ENCODE peak calls at places on chromosome 15, in ten cellular contexts. One of them, this sample, is unnamed.
A peak's percentile ranks its signal among the peaks of the same experiment; 100 is the strongest.

GRCh38 chr15:40307421-40308165 is at the start of gene PLCB2:
- DNase-seq in uterus: no peak
- DNase-seq in transverse colon: peak; percentile 55
- DNase-seq in astrocyte of the spinal cord: no peak
- DNase-seq in psoas muscle: peak; percentile 69
- DNase-seq in AG04449: no peak
- DNase-seq in BJ: no peak
- DNase-seq in foreskin fibroblast: no peak
- DNase-seq in WERI-Rb-1: peak; percentile 95
- DNase-seq in choroid plexus epithelial cell: no peak
- DNase-seq in this sample: no peak

GRCh38 chr15:32718082-32718821 is 448 bp downstream of the GREM1 start:
- DNase-seq in transverse colon: peak; percentile 17
- DNase-seq in BJ: no peak
- DNase-seq in choroid plexus epithelial cell: peak; percentile 48
- DNase-seq in astrocyte of the spinal cord: peak; percentile 43
- DNase-seq in psoas muscle: no peak
- DNase-seq in WERI-Rb-1: peak; percentile 16
- DNase-seq in AG04449: no peak
- DNase-seq in foreskin fibroblast: peak; percentile 67
- DNase-seq in uterus: no peak
- DNase-seq in this sample: peak; percentile 55

GRCh38 chr15:94929282-94929681 is 697.9 kb downstream of the MCTP2 start:
- DNase-seq in uterus: no peak
- DNase-seq in psoas muscle: peak; percentile 36
- DNase-seq in astrocyte of the spinal cord: no peak
- DNase-seq in foreskin fibroblast: no peak
- DNase-seq in BJ: no peak
- DNase-seq in choroid plexus epithelial cell: no peak
- DNase-seq in WERI-Rb-1: no peak
- DNase-seq in transverse colon: no peak
- DNase-seq in AG04449: no peak
- DNase-seq in this sample: no peak

GRCh38 chr15:100849021-100849831 is 30.4 kb upstream of the ALDH1A3 start:
- DNase-seq in AG04449: no peak
- DNase-seq in WERI-Rb-1: no peak
- DNase-seq in foreskin fibroblast: peak; percentile 62
- DNase-seq in BJ: peak; percentile 8
- DNase-seq in choroid plexus epithelial cell: peak; percentile 39
- DNase-seq in uterus: peak; percentile 70
- DNase-seq in astrocyte of the spinal cord: peak; percentile 40
- DNase-seq in transverse colon: peak; percentile 72
- DNase-seq in psoas muscle: peak; percentile 74
- DNase-seq in this sample: peak; percentile 26

GRCh38 chr15:97998307-97999071 is 38.0 kb downstream of the ARRDC4 start:
- DNase-seq in WERI-Rb-1: no peak
- DNase-seq in astrocyte of the spinal cord: no peak
- DNase-seq in transverse colon: no peak
- DNase-seq in uterus: no peak
- DNase-seq in BJ: no peak
- DNase-seq in foreskin fibroblast: no peak
- DNase-seq in psoas muscle: no peak
- DNase-seq in choroid plexus epithelial cell: no peak
- DNase-seq in AG04449: no peak
- DNase-seq in this sample: no peak

GRCh38 chr15:38614621-38615020 is 50.0 kb upstream of the RASGRP1 start:
- DNase-seq in WERI-Rb-1: no peak
- DNase-seq in psoas muscle: no peak
- DNase-seq in transverse colon: no peak
- DNase-seq in AG04449: no peak
- DNase-seq in uterus: no peak
- DNase-seq in foreskin fibroblast: no peak
- DNase-seq in choroid plexus epithelial cell: no peak
- DNase-seq in BJ: no peak
- DNase-seq in astrocyte of the spinal cord: no peak
- DNase-seq in this sample: no peak

GRCh38 chr15:73593278-73594074 is 39.7 kb downstream of the NPTN start:
- DNase-seq in AG04449: no peak
- DNase-seq in psoas muscle: no peak
- DNase-seq in WERI-Rb-1: no peak
- DNase-seq in foreskin fibroblast: no peak
- DNase-seq in BJ: no peak
- DNase-seq in transverse colon: no peak
- DNase-seq in astrocyte of the spinal cord: peak; percentile 55
- DNase-seq in uterus: no peak
- DNase-seq in choroid plexus epithelial cell: peak; percentile 84
- DNase-seq in this sample: peak; percentile 73

GRCh38 chr15:57133127-57133968 is 214.9 kb downstream of the TCF12 start:
- DNase-seq in BJ: no peak
- DNase-seq in transverse colon: no peak
- DNase-seq in WERI-Rb-1: peak; percentile 87
- DNase-seq in choroid plexus epithelial cell: no peak
- DNase-seq in astrocyte of the spinal cord: peak; percentile 35
- DNase-seq in psoas muscle: peak; percentile 50
- DNase-seq in AG04449: no peak
- DNase-seq in foreskin fibroblast: peak; percentile 33
- DNase-seq in uterus: no peak
- DNase-seq in this sample: no peak

GRCh38 chr15:62847900-62848489 is 194.6 kb upstream of the TPM1 start:
- DNase-seq in AG04449: no peak
- DNase-seq in astrocyte of the spinal cord: peak; percentile 50
- DNase-seq in foreskin fibroblast: peak; percentile 76
- DNase-seq in BJ: no peak
- DNase-seq in psoas muscle: peak; percentile 86
- DNase-seq in choroid plexus epithelial cell: peak; percentile 79
- DNase-seq in transverse colon: peak; percentile 83
- DNase-seq in uterus: peak; percentile 76
- DNase-seq in WERI-Rb-1: peak; percentile 87
- DNase-seq in this sample: peak; percentile 50

GRCh38 chr15:100687532-100688215 is 85.3 kb downstream of the ASB7 start:
- DNase-seq in psoas muscle: peak; percentile 67
- DNase-seq in astrocyte of the spinal cord: peak; percentile 85
- DNase-seq in uterus: peak; percentile 66
- DNase-seq in WERI-Rb-1: no peak
- DNase-seq in AG04449: no peak
- DNase-seq in BJ: no peak
- DNase-seq in foreskin fibroblast: peak; percentile 84
- DNase-seq in transverse colon: no peak
- DNase-seq in choroid plexus epithelial cell: peak; percentile 82
- DNase-seq in this sample: peak; percentile 88

GRCh38 chr15:67063689-67064606 is 1.5 kb upstream of the SMAD3 start:
- DNase-seq in AG04449: no peak
- DNase-seq in choroid plexus epithelial cell: peak; percentile 78
- DNase-seq in astrocyte of the spinal cord: peak; percentile 71
- DNase-seq in BJ: no peak
- DNase-seq in uterus: no peak
- DNase-seq in transverse colon: peak; percentile 61
- DNase-seq in foreskin fibroblast: no peak
- DNase-seq in WERI-Rb-1: no peak
- DNase-seq in psoas muscle: peak; percentile 67
- DNase-seq in this sample: peak; percentile 43

GRCh38 chr15:52810346-52810745 is 20.2 kb upstream of the ONECUT1 start:
- DNase-seq in uterus: no peak
- DNase-seq in transverse colon: no peak
- DNase-seq in foreskin fibroblast: no peak
- DNase-seq in psoas muscle: no peak
- DNase-seq in WERI-Rb-1: no peak
- DNase-seq in astrocyte of the spinal cord: no peak
- DNase-seq in AG04449: no peak
- DNase-seq in choroid plexus epithelial cell: no peak
- DNase-seq in BJ: no peak
- DNase-seq in this sample: no peak

GRCh38 chr15:74252291-74253080 is 16.4 kb downstream of the CCDC33 start:
- DNase-seq in foreskin fibroblast: peak; percentile 46
- DNase-seq in psoas muscle: no peak
- DNase-seq in astrocyte of the spinal cord: peak; percentile 37
- DNase-seq in uterus: peak; percentile 26
- DNase-seq in BJ: no peak
- DNase-seq in AG04449: no peak
- DNase-seq in choroid plexus epithelial cell: peak; percentile 34
- DNase-seq in transverse colon: no peak
- DNase-seq in WERI-Rb-1: no peak
- DNase-seq in this sample: peak; percentile 66

GRCh38 chr15:29323557-29323956 is 53.9 kb upstream of the NSMCE3 start:
- DNase-seq in psoas muscle: no peak
- DNase-seq in WERI-Rb-1: no peak
- DNase-seq in AG04449: no peak
- DNase-seq in BJ: no peak
- DNase-seq in astrocyte of the spinal cord: no peak
- DNase-seq in uterus: no peak
- DNase-seq in foreskin fibroblast: no peak
- DNase-seq in choroid plexus epithelial cell: no peak
- DNase-seq in transverse colon: no peak
- DNase-seq in this sample: no peak

GRCh38 chr15:52318729-52319500 is 23.3 kb upstream of the MYO5C start:
- DNase-seq in AG04449: no peak
- DNase-seq in astrocyte of the spinal cord: no peak
- DNase-seq in uterus: no peak
- DNase-seq in foreskin fibroblast: peak; percentile 37
- DNase-seq in transverse colon: no peak
- DNase-seq in choroid plexus epithelial cell: no peak
- DNase-seq in psoas muscle: no peak
- DNase-seq in WERI-Rb-1: no peak
- DNase-seq in BJ: no peak
- DNase-seq in this sample: no peak

GRCh38 chr15:58777107-58777506 is 6.0 kb downstream of the MINDY2 start:
- DNase-seq in WERI-Rb-1: no peak
- DNase-seq in uterus: no peak
- DNase-seq in transverse colon: no peak
- DNase-seq in foreskin fibroblast: no peak
- DNase-seq in astrocyte of the spinal cord: no peak
- DNase-seq in choroid plexus epithelial cell: no peak
- DNase-seq in psoas muscle: no peak
- DNase-seq in AG04449: no peak
- DNase-seq in BJ: no peak
- DNase-seq in this sample: no peak
- H3K4me3 ChIP-seq in WERI-Rb-1: no peak overlapping the region
- H3K4me3 ChIP-seq in uterus: no peak overlapping the region
- H3K4me3 ChIP-seq in transverse colon: no peak overlapping the region
- H3K4me3 ChIP-seq in foreskin fibroblast: no peak overlapping the region
- H3K4me3 ChIP-seq in astrocyte of the spinal cord: no peak overlapping the region
- H3K4me3 ChIP-seq in choroid plexus epithelial cell: no peak overlapping the region
- H3K4me3 ChIP-seq in psoas muscle: no peak overlapping the region
- H3K4me3 ChIP-seq in AG04449: no peak overlapping the region
- H3K4me3 ChIP-seq in BJ: no peak overlapping the region
- H3K4me3 ChIP-seq in this sample: no peak overlapping the region

GRCh38 chr15:65918357-65918920 is 49.1 kb downstream of the RAB11A start:
- DNase-seq in psoas muscle: no peak
- DNase-seq in WERI-Rb-1: no peak
- DNase-seq in foreskin fibroblast: no peak
- DNase-seq in uterus: no peak
- DNase-seq in BJ: no peak
- DNase-seq in astrocyte of the spinal cord: no peak
- DNase-seq in transverse colon: no peak
- DNase-seq in choroid plexus epithelial cell: no peak
- DNase-seq in AG04449: no peak
- DNase-seq in this sample: peak; percentile 13

GRCh38 chr15:65916041-65916663 is 46.9 kb downstream of the RAB11A start:
- DNase-seq in transverse colon: no peak
- DNase-seq in BJ: no peak
- DNase-seq in WERI-Rb-1: no peak
- DNase-seq in astrocyte of the spinal cord: no peak
- DNase-seq in choroid plexus epithelial cell: no peak
- DNase-seq in psoas muscle: no peak
- DNase-seq in uterus: no peak
- DNase-seq in foreskin fibroblast: no peak
- DNase-seq in AG04449: no peak
- DNase-seq in this sample: no peak

GRCh38 chr15:65917936-65918335 is 48.6 kb downstream of the RAB11A start:
- DNase-seq in uterus: no peak
- DNase-seq in WERI-Rb-1: no peak
- DNase-seq in foreskin fibroblast: no peak
- DNase-seq in choroid plexus epithelial cell: no peak
- DNase-seq in astrocyte of the spinal cord: no peak
- DNase-seq in BJ: no peak
- DNase-seq in transverse colon: no peak
- DNase-seq in AG04449: no peak
- DNase-seq in psoas muscle: no peak
- DNase-seq in this sample: no peak

GRCh38 chr15:65916664-65917406 is 47.5 kb downstream of the RAB11A start:
- DNase-seq in uterus: peak; percentile 39
- DNase-seq in psoas muscle: peak; percentile 64
- DNase-seq in choroid plexus epithelial cell: peak; percentile 82
- DNase-seq in WERI-Rb-1: peak; percentile 89
- DNase-seq in foreskin fibroblast: peak; percentile 84
- DNase-seq in AG04449: peak; percentile 41
- DNase-seq in transverse colon: peak; percentile 13
- DNase-seq in BJ: no peak
- DNase-seq in astrocyte of the spinal cord: peak; percentile 65
- DNase-seq in this sample: peak; percentile 81

DNA sequence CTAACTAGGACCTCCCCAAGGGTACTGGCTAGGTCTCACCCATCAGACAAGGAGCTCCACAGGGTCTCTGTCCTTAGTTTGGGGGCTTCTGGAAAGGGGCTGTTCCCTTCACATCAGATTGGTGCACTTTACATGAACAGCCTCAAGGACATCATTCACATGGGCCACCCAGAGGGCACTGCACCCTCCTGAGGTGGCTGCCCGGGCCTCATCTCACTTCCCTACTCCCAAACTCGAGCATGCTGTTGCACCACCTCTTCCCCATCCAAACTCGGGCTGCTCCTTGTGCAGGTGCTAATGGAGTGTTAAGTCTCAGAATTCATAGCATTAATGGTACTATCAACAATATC is 48.1 kb downstream of the RAB11A start:
- DNase-seq in foreskin fibroblast: no peak
- DNase-seq in WERI-Rb-1: no peak
- DNase-seq in BJ: no peak
- DNase-seq in AG04449: no peak
- DNase-seq in transverse colon: no peak
- DNase-seq in astrocyte of the spinal cord: no peak
- DNase-seq in psoas muscle: no peak
- DNase-seq in uterus: no peak
- DNase-seq in choroid plexus epithelial cell: no peak
- DNase-seq in this sample: no peak
- TF ChIP-seq CTCF in foreskin fibroblast: no peak
- TF ChIP-seq CTCF in WERI-Rb-1: no peak
- TF ChIP-seq CTCF in BJ: no peak
- TF ChIP-seq CTCF in AG04449: no peak
- TF ChIP-seq CTCF in transverse colon: no peak
- TF ChIP-seq CTCF in astrocyte of the spinal cord: no peak
- TF ChIP-seq CTCF in psoas muscle: no peak
- TF ChIP-seq CTCF in uterus: no peak
- TF ChIP-seq CTCF in choroid plexus epithelial cell: no peak
- TF ChIP-seq CTCF in this sample: no peak

GRCh38 chr15:88803241-88803919 is at the start of gene ACAN:
- DNase-seq in uterus: no peak
- DNase-seq in WERI-Rb-1: peak; percentile 20
- DNase-seq in transverse colon: no peak
- DNase-seq in psoas muscle: no peak
- DNase-seq in choroid plexus epithelial cell: no peak
- DNase-seq in astrocyte of the spinal cord: no peak
- DNase-seq in BJ: no peak
- DNase-seq in AG04449: no peak
- DNase-seq in foreskin fibroblast: no peak
- DNase-seq in this sample: no peak
- H3K4me3 ChIP-seq in uterus: no peak within 1 kb of the TSS
- H3K4me3 ChIP-seq in WERI-Rb-1: peak within 1 kb of the TSS; percentile 53
- H3K4me3 ChIP-seq in transverse colon: no peak within 1 kb of the TSS
- H3K4me3 ChIP-seq in psoas muscle: peak within 1 kb of the TSS; percentile 44
- H3K4me3 ChIP-seq in choroid plexus epithelial cell: no peak within 1 kb of the TSS
- H3K4me3 ChIP-seq in astrocyte of the spinal cord: no peak within 1 kb of the TSS
- H3K4me3 ChIP-seq in BJ: no peak within 1 kb of the TSS
- H3K4me3 ChIP-seq in AG04449: peak within 1 kb of the TSS; percentile 70
- H3K4me3 ChIP-seq in foreskin fibroblast: peak within 1 kb of the TSS; percentile 13
- H3K4me3 ChIP-seq in this sample: no peak within 1 kb of the TSS

GRCh38 chr15:89772933-89773583 is 3.1 kb upstream of the MESP2 start:
- DNase-seq in transverse colon: no peak
- DNase-seq in WERI-Rb-1: no peak
- DNase-seq in astrocyte of the spinal cord: peak; percentile 43
- DNase-seq in foreskin fibroblast: peak; percentile 60
- DNase-seq in uterus: no peak
- DNase-seq in AG04449: no peak
- DNase-seq in BJ: no peak
- DNase-seq in choroid plexus epithelial cell: peak; percentile 49
- DNase-seq in psoas muscle: no peak
- DNase-seq in this sample: peak; percentile 27
- TF ChIP-seq CTCF in transverse colon: peak; percentile 35
- TF ChIP-seq CTCF in WERI-Rb-1: peak; percentile 12
- TF ChIP-seq CTCF in astrocyte of the spinal cord: peak; percentile 23
- TF ChIP-seq CTCF in foreskin fibroblast: peak; percentile 10
- TF ChIP-seq CTCF in uterus: no peak
- TF ChIP-seq CTCF in AG04449: no peak
- TF ChIP-seq CTCF in BJ: peak; percentile 33
- TF ChIP-seq CTCF in choroid plexus epithelial cell: peak; percentile 39
- TF ChIP-seq CTCF in psoas muscle: no peak
- TF ChIP-seq CTCF in this sample: peak; percentile 55

This sample was measured in cardiac fibroblast.